ENCODE peak calls at places on chromosome 1, in nine cellular contexts. C is fibroblast of lung, S is progenitor cell of endocrine pancreas, I is GM10248, Q is astrocyte of the cerebellum, J is AG04449, L is ovary, G is GM12865, Z is foreskin keratinocyte. B is an unnamed sample.

GRCh38 chr1:63124666-63125191 is 197.6 kb upstream of the FOXD3 start:
- DNase-seq in C (peak; percentile 86), S (no peak), I (peak; percentile 19), Q (peak; percentile 89), J (peak; percentile 63), L (no peak), G (peak; percentile 56), Z (no peak), B (peak; percentile 38)

GRCh38 chr1:63198921-63199530 is 123.3 kb upstream of the FOXD3 start:
- DNase-seq in C (no peak), S (no peak), I (no peak), Q (no peak), J (no peak), L (no peak), G (no peak), Z (no peak), B (no peak)

GRCh38 chr1:152928671-152929070 is 18.3 kb upstream of the SPRR5 start:
- DNase-seq in C (no peak), S (no peak), I (no peak), Q (no peak), J (no peak), L (no peak), G (no peak), Z (no peak), B (no peak)

GRCh38 chr1:114270255-114271117 is 116.8 kb upstream of the SYT6 start:
- DNase-seq in C (no peak), S (no peak), I (no peak), Q (no peak), J (no peak), L (no peak), G (no peak), Z (no peak), B (no peak)

GRCh38 chr1:155940531-155940992 is 876 bp upstream of the RXFP4 start:
- DNase-seq in C (peak; percentile 71), S (no peak), I (no peak), Q (peak; percentile 6), J (no peak), L (no peak), G (no peak), Z (no peak), B (no peak)

GRCh38 chr1:112998592-112999235 is 42.7 kb upstream of the SLC16A1 start:
- DNase-seq in C (peak; percentile 76), S (no peak), I (no peak), Q (peak; percentile 22), J (peak; percentile 78), L (peak; percentile 61), G (no peak), Z (peak; percentile 44), B (peak; percentile 64)

GRCh38 chr1:244352156-244352830 is 99.4 kb downstream of the ADSS2 start:
- DNase-seq in C (no peak), S (no peak), I (no peak), Q (no peak), J (no peak), L (no peak), G (no peak), Z (no peak), B (no peak)

GRCh38 chr1:26327956-26328362 is 10.2 kb downstream of the CD52 start:
- DNase-seq in C (no peak), S (no peak), I (no peak), Q (no peak), J (no peak), L (no peak), G (no peak), Z (no peak), B (no peak)

GRCh38 chr1:185091480-185091879 is 46.1 kb downstream of the RNF2 start:
- DNase-seq in C (no peak), S (no peak), I (no peak), Q (no peak), J (no peak), L (no peak), G (no peak), Z (no peak), B (no peak)

GRCh38 chr1:205812271-205812877 is 624 bp downstream of the SLC41A1 start:
- DNase-seq in C (peak; percentile 22), S (peak; percentile 15), I (no peak), Q (no peak), J (no peak), L (peak; percentile 61), G (no peak), Z (no peak), B (no peak)

GRCh38 chr1:214022229-214022791 is 34.5 kb downstream of the PROX1 start:
- DNase-seq in C (no peak), S (no peak), I (no peak), Q (no peak), J (no peak), L (no peak), G (no peak), Z (no peak), B (no peak)

GRCh38 chr1:16888806-16889178 is 7.0 kb upstream of the RNU1-2 start:
- DNase-seq in C (no peak), S (no peak), I (peak; percentile 39), Q (no peak), J (no peak), L (no peak), G (no peak), Z (no peak), B (no peak)

GRCh38 chr1:4033732-4034131 is 133.7 kb upstream of the C1orf174 start:
- DNase-seq in C (no peak), S (no peak), I (no peak), Q (no peak), J (no peak), L (no peak), G (no peak), Z (no peak), B (no peak)

GRCh38 chr1:53951697-53952096 is 5.5 kb downstream of the LRRC42 start:
- DNase-seq in C (no peak), S (no peak), I (no peak), Q (no peak), J (no peak), L (no peak), G (no peak), Z (no peak), B (no peak)

DNA sequence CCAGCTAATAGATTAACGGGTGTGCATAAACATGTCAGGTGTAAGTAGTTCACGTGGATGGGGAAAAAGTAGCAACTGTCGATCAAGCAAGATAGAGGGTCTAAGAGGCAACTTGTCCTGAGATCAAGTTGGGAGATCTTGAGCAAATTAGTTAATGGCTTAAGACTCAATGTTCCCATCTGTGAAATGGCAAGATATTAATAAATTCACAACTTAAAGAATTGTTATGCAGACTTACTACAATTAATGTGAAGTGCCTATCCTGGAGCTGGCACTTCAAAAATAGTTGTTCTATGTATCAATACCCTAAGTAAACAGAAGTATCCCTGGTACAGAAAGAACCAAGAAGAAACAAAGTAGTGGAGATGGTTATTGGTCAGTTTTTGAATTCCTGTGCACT is 312.4 kb downstream of the ASTN1 start:
- DNase-seq in C (no peak), S (no peak), I (no peak), Q (no peak), J (no peak), L (no peak), G (no peak), Z (no peak), B (no peak)
- TF ChIP-seq CTCF in C (no peak), S (no peak), I (no peak), Q (no peak), J (no peak), L (no peak), G (no peak), Z (no peak), B (no peak)

DNA sequence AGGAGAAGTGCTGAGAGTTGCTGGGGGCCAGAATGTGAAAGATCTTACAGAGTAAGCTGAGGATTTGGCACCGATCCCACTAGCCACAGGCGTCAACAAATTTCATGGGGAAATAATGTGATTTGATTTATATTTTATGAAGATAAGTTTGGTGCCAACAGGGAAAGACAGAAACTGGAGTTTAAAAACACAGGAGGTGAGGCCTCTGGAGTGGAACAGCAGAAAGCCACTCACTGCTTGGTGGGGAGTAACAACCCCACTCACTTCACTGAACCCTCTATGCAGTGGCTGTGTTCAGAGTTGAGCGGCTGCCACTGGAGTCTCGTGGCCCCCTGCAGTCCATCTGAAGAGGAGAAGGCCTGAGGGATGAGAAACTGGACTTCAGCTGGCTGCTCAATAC is 47.9 kb upstream of the RXRG start:
- DNase-seq in C (no peak), S (no peak), I (no peak), Q (no peak), J (no peak), L (no peak), G (no peak), Z (no peak), B (no peak)
- TF ChIP-seq CTCF in C (no peak), S (no peak), I (no peak), Q (no peak), J (no peak), L (no peak), G (no peak), Z (no peak), B (no peak)

GRCh38 chr1:10687142-10687715 is 109.2 kb downstream of the CASZ1 start:
- DNase-seq in C (no peak), S (no peak), I (no peak), Q (no peak), J (no peak), L (no peak), G (no peak), Z (no peak), B (no peak)

GRCh38 chr1:10687782-10688408 is 108.6 kb downstream of the CASZ1 start:
- DNase-seq in C (peak; percentile 12), S (no peak), I (no peak), Q (no peak), J (peak; percentile 5), L (no peak), G (no peak), Z (no peak), B (no peak)

GRCh38 chr1:10685851-10686403 is 110.5 kb downstream of the CASZ1 start:
- DNase-seq in C (peak; percentile 21), S (no peak), I (no peak), Q (no peak), J (no peak), L (peak; percentile 73), G (no peak), Z (no peak), B (no peak)

GRCh38 chr1:10685196-10685850 is 111.1 kb downstream of the CASZ1 start:
- DNase-seq in C (no peak), S (no peak), I (no peak), Q (no peak), J (no peak), L (no peak), G (no peak), Z (no peak), B (no peak)

DNA sequence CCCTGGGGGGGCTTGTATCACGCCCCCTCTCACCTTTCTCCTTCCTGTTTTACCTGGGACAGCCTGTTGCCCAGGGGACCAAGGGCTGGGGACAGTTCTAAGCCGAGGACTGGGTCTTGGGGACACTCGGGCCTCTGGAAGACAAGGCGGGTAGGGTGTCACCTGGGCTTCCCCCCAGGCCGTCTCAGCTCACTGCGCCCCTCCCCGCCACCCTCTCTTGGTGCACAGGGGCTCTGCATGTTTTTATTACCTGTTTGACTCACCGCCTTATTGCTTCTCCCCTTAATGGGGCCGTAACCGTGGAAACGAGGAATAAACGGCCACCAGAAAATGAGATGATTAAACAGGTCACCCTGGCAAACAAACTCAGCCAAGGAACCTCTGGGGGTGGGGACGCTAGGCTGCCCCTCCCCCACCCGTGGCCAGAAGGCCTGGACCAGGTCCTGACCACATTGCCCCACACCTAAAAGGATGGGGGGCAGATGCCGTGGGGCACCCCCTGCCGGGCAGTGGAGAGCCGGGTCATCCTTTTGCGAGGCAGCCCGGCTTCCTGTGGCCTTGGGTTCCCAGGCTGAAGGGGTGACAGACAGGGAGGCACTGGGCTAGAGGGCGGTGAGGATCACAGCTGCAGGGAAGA is 109.9 kb downstream of the CASZ1 start:
- DNase-seq in C (no peak), S (no peak), I (no peak), Q (no peak), J (no peak), L (peak; percentile 51), G (no peak), Z (no peak), B (no peak)
- TF ChIP-seq CTCF in C (peak; percentile 9), S (peak; percentile 29), I (no peak), Q (no peak), J (no peak), L (no peak), G (no peak), Z (no peak), B (no peak)

GRCh38 chr1:33349778-33350610 is 29.1 kb upstream of the A3GALT2 start:
- DNase-seq in C (peak; percentile 77), S (peak; percentile 75), I (peak; percentile 96), Q (no peak), J (no peak), L (peak; percentile 92), G (peak; percentile 92), Z (no peak), B (no peak)
- TF ChIP-seq CTCF in C (no peak), S (no peak), I (no peak), Q (no peak), J (no peak), L (no peak), G (no peak), Z (no peak), B (no peak)